ENCODE peak calls at places on chromosomes 6 and 20, in eight cellular contexts. Z is tibial artery, X is GM20000, A is HL-60, F is BJ, J is PC-3, G is RWPE1, Y is fibroblast of the aortic adventitia. N is an unnamed sample.
A peak's percentile ranks its signal among the peaks of the same experiment; 100 is the strongest.

GRCh38 chr20:57008217-57008616 is 258.2 kb downstream of the BMP7 start:
- DNase-seq in J (peak; percentile 76), Y (no peak), Z (no peak), G (peak; percentile 80), A (no peak), F (peak; percentile 9), X (no peak), N (no peak)

GRCh38 chr20:4091332-4092135 is 76.2 kb upstream of the RNF24 start:
- DNase-seq in Z (no peak), G (peak; percentile 74), J (peak; percentile 76), F (no peak), A (no peak), Y (peak; percentile 66), X (peak; percentile 65), N (peak; percentile 54)

GRCh38 chr6:151071295-151071694 is 168.5 kb upstream of the AKAP12 start:
- DNase-seq in F (peak; percentile 73), A (no peak), Y (peak; percentile 92), X (no peak), G (no peak), Z (peak; percentile 70), J (peak; percentile 35), N (no peak)

GRCh38 chr6:138673317-138674014 is 100.1 kb upstream of the CCDC28A start:
- DNase-seq in Z (no peak), X (no peak), G (no peak), F (no peak), J (no peak), A (no peak), Y (peak; percentile 46), N (no peak)

GRCh38 chr6:112372213-112372806 is 25.2 kb downstream of the RFPL4B start:
- DNase-seq in G (peak; percentile 31), A (no peak), J (peak; percentile 55), F (no peak), Y (peak; percentile 62), X (no peak), Z (no peak), N (no peak)

GRCh38 chr6:54431466-54431865 is 123.2 kb downstream of the TINAG start:
- DNase-seq in G (no peak), Z (no peak), Y (peak; percentile 77), A (no peak), J (no peak), F (no peak), X (no peak), N (no peak)

GRCh38 chr6:26216886-26217713 is 129.9 kb downstream of the HFE start:
- DNase-seq in Y (peak; percentile 88), G (no peak), J (no peak), X (no peak), A (peak; percentile 55), F (peak; percentile 48), Z (peak; percentile 84), N (peak; percentile 91)

GRCh38 chr6:155291291-155291690 is 23.0 kb downstream of the TFB1M start:
- DNase-seq in F (no peak), J (no peak), Z (no peak), X (no peak), Y (no peak), A (no peak), G (no peak), N (no peak)

GRCh38 chr20:43511879-43512278 is 4.4 kb downstream of the L3MBTL1 start:
- DNase-seq in A (no peak), Z (no peak), Y (no peak), J (no peak), F (no peak), G (no peak), X (no peak), N (no peak)

GRCh38 chr20:43508604-43509040 is 1.1 kb downstream of the L3MBTL1 start:
- DNase-seq in F (no peak), A (no peak), X (peak; percentile 32), J (no peak), G (no peak), Z (no peak), Y (no peak), N (no peak)

GRCh38 chr20:43508106-43508505 is 609 bp downstream of the L3MBTL1 start:
- DNase-seq in X (no peak), A (no peak), J (peak; percentile 22), G (no peak), Z (no peak), Y (no peak), F (no peak), N (no peak)

GRCh38 chr20:43506238-43506637 is 1.3 kb upstream of the L3MBTL1 start:
- DNase-seq in A (no peak), X (peak; percentile 2), Z (no peak), J (no peak), Y (no peak), F (no peak), G (no peak), N (no peak)

DNA sequence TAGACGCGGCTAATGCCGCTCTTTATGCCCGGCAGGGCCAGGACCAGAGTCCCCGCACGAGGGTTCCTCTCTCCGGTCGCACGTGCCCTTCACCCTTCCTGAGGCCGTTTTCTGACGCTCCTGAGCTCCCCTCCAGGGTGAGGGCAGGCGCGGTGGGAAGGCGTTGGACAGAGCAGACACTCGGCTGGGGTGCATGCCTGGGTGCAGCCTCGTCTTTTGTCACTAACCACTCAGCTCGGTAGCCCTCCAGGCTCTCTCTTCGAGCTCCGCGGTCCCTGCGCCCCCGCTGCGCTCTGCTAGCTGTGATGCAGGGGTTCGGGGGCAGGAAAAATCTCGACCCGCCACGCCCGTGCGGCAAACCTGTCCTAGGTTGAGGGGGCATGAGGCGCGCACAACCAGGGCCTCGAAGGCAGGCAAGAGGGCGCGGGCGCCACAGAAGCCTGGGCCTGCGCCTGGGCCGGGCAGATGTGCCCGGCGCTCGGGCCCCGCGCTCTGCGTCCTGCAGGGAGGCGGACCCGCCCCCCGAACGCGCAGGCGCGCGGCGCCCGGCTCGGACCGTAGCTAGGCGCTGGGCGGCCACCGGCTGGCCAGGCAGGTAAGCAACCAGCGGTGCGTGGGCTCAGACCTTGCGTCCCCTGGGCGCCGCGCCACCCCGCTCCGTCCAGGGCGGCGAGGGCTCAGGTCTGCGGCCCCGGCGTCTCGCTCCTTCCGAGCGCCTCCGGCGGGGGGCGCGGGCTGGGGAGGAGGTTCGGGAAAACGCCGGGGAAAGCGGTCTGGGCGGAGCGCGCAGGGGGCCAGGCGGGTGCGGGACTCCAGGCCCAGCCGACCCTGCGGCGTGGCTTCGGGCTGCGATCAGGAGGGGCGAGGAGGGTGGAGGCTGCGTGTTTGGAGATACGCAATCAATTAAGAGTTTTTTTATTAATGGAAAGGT is at the start of gene L3MBTL1:
- DNase-seq in X (peak; percentile 79), F (no peak), A (no peak), G (peak; percentile 90), Z (no peak), Y (peak; percentile 12), J (peak; percentile 51), N (no peak)
- TF ChIP-seq CTCF in X (no peak), F (no peak), A (no peak), G (peak; percentile 31), Z (no peak), Y (no peak), J (no peak), N (no peak)

GRCh38 chr20:46058656-46059281 is 29.8 kb downstream of the SLC12A5 start:
- DNase-seq in A (no peak), X (no peak), Z (no peak), G (no peak), J (no peak), F (no peak), Y (no peak), N (no peak)

GRCh38 chr20:46056027-46056833 is 27.2 kb downstream of the SLC12A5 start:
- DNase-seq in Z (no peak), G (no peak), F (no peak), X (no peak), J (no peak), Y (no peak), A (no peak), N (no peak)

GRCh38 chr20:46056970-46057855 is 28.2 kb downstream of the SLC12A5 start:
- DNase-seq in J (no peak), A (peak; percentile 18), X (peak; percentile 48), G (peak; percentile 58), Z (peak; percentile 30), Y (peak; percentile 49), F (no peak), N (peak; percentile 41)

GRCh38 chr20:46060301-46060881 is 29.4 kb downstream of the NCOA5 start:
- DNase-seq in Y (no peak), G (no peak), J (no peak), F (no peak), X (no peak), A (no peak), Z (no peak), N (peak; percentile 19)

DNA sequence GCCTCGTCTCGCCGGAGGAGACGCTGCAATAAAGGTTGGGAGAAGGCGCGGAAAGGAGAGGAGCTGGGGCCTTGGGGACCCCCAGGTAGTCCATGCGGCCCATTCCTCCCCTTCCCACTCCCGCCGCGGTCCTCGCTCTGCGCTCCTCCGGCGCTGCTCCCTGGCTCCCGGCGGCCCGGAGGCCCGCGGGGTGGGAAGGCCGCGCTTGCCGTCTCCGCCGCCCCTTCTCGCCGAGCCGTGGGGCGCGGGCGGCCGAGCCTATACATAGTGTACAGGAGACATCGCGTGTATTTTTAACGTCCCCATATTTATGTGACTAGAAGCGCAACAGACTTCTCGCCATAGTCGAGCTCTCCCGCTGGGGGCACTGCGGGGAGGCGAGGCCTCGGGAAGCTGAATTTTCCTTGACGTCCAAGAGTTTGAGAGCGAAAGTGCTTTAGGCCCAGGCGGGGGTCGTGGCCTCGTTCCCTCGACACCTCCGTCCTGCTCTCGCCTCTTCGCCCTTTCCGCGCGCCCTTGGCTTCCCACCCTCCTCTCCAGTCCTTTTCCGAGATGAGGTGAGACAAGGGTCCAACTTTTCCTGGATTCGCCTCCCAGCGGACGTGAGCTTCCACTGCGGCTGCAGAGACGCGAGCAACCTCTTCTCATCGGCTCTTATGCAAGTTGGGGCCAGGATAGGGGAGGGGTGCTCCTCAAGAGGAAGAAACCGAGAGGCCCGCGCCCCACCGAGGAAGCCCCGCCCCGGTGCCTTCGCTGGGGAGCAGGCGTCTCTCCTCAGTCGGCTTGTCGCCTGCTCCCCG is 29.0 kb downstream of the SLC12A5 start:
- DNase-seq in Z (peak; percentile 59), J (no peak), A (peak; percentile 69), Y (peak; percentile 34), G (peak; percentile 32), F (no peak), X (peak; percentile 46), N (peak; percentile 33)
- TF ChIP-seq CTCF in Z (peak; percentile 10), J (no peak), A (no peak), Y (peak; percentile 48), G (peak; percentile 22), F (peak; percentile 49), X (peak; percentile 12), N (no peak)

DNA sequence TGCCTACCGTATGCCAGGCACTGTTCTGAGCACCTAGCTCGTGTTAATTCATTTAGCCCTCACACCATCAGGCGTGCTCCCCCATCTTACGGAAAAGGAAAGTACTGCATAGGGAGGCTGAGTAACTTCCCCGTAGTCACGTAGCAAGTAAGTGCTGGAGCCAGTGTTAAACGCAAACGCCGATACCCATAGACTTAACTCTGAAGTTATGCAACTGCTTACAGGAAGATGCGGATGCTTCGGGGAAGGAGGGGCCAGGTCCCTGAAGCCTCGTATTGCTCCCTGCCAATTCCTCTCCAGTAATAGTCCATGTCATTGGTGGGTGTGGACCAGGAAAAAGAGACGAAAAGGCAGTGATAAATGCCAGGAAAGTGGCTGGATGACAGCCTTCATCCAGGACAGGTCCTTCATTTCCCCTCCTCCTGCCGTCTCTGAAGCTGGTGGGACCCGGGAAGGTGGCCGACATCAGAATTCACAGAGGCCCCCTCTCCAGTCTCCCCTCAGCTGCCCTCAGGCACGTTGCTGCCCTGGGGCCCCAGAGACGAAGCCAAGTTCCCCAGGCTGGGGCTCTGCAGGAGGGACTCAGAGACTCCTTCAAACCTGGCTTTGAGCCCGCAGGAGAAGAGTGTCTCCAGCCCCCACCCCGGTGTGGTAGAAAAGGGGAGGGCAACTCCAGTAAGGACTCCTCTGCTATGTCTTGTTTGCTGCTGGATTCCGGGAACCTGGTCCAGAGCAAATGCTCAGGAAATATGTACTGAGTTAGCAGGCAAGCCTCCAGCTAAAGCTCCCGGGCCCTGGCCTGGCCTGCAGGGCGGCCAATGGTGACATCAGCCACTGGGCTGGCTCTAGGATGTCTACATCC is 37.7 kb downstream of the RAB44 start:
- DNase-seq in G (no peak), Y (peak; percentile 98), X (peak; percentile 63), J (peak; percentile 59), F (peak; percentile 52), A (peak; percentile 38), Z (peak; percentile 91), N (peak; percentile 63)
- TF ChIP-seq CTCF in G (no peak), Y (peak; percentile 50), X (no peak), J (no peak), F (peak; percentile 38), A (no peak), Z (peak; percentile 5), N (no peak)

GRCh38 chr6:24780206-24780605 is 5.5 kb downstream of the GMNN start:
- DNase-seq in X (no peak), Z (no peak), Y (no peak), G (no peak), F (no peak), A (no peak), J (no peak), N (no peak)
- TF ChIP-seq CTCF in X (no peak), Z (no peak), Y (no peak), G (no peak), F (no peak), A (no peak), J (no peak), N (no peak)